ENCODE peak calls at places on chromosomes 7 and 10, in five cellular contexts. One of them, this sample, is unnamed. For H3K4me1 and H3K9me3, the result is how much of the 10 kb centered on the place peaks cover.

GRCh38 chr10:6299234-6299633 is 96.5 kb downstream of the PFKFB3 start:
- DNase-seq in CD4-positive, alpha-beta memory T cell: no peak
- DNase-seq in Peyer's patch: peak
- DNase-seq in CD8-positive, alpha-beta T cell: no peak
- DNase-seq in heart right ventricle: no peak
- DNase-seq in this sample: no peak

GRCh38 chr7:100642534-100642907 is 1.2 kb upstream of the TFR2 start:
- DNase-seq in CD4-positive, alpha-beta memory T cell: no peak
- DNase-seq in Peyer's patch: peak
- DNase-seq in CD8-positive, alpha-beta T cell: peak
- DNase-seq in heart right ventricle: no peak
- DNase-seq in this sample: no peak

GRCh38 chr10:22823109-22823508 is 104.7 kb upstream of the ARMC3 start:
- DNase-seq in CD4-positive, alpha-beta memory T cell: no peak
- DNase-seq in Peyer's patch: peak
- DNase-seq in CD8-positive, alpha-beta T cell: no peak
- DNase-seq in heart right ventricle: no peak
- DNase-seq in this sample: no peak

GRCh38 chr10:93512565-93512964 is 16.2 kb downstream of the CEP55 start:
- DNase-seq in CD4-positive, alpha-beta memory T cell: no peak
- DNase-seq in Peyer's patch: no peak
- DNase-seq in CD8-positive, alpha-beta T cell: no peak
- DNase-seq in heart right ventricle: no peak
- DNase-seq in this sample: no peak

GRCh38 chr7:113998934-113999333 is 80.1 kb upstream of the PPP1R3A start:
- DNase-seq in CD4-positive, alpha-beta memory T cell: no peak
- DNase-seq in Peyer's patch: no peak
- DNase-seq in CD8-positive, alpha-beta T cell: no peak
- DNase-seq in heart right ventricle: no peak
- DNase-seq in this sample: no peak

GRCh38 chr7:30519122-30519521 is 14.5 kb upstream of the GGCT start:
- DNase-seq in CD4-positive, alpha-beta memory T cell: no peak
- DNase-seq in Peyer's patch: no peak
- DNase-seq in CD8-positive, alpha-beta T cell: no peak
- DNase-seq in heart right ventricle: no peak
- DNase-seq in this sample: no peak

GRCh38 chr10:132056663-132057062 is 9.1 kb upstream of the JAKMIP3 start:
- DNase-seq in CD4-positive, alpha-beta memory T cell: no peak
- DNase-seq in Peyer's patch: no peak
- DNase-seq in CD8-positive, alpha-beta T cell: no peak
- DNase-seq in heart right ventricle: no peak
- DNase-seq in this sample: no peak

GRCh38 chr7:47758546-47758945 is 176.6 kb upstream of the TNS3 start:
- DNase-seq in CD4-positive, alpha-beta memory T cell: no peak
- DNase-seq in Peyer's patch: no peak
- DNase-seq in CD8-positive, alpha-beta T cell: no peak
- DNase-seq in heart right ventricle: no peak
- DNase-seq in this sample: no peak

GRCh38 chr10:57898231-57898630 is 369.5 kb downstream of the IPMK start:
- DNase-seq in CD4-positive, alpha-beta memory T cell: no peak
- DNase-seq in Peyer's patch: peak
- DNase-seq in CD8-positive, alpha-beta T cell: no peak
- DNase-seq in heart right ventricle: no peak
- DNase-seq in this sample: no peak

GRCh38 chr10:5565671-5566581 is 41.2 kb downstream of the CALML3 start:
- DNase-seq in CD4-positive, alpha-beta memory T cell: no peak
- DNase-seq in Peyer's patch: peak
- DNase-seq in CD8-positive, alpha-beta T cell: no peak
- DNase-seq in heart right ventricle: no peak
- DNase-seq in this sample: no peak

GRCh38 chr10:123027861-123028260 is 19.1 kb downstream of the ACADSB start:
- DNase-seq in CD4-positive, alpha-beta memory T cell: no peak
- DNase-seq in Peyer's patch: no peak
- DNase-seq in CD8-positive, alpha-beta T cell: no peak
- DNase-seq in heart right ventricle: no peak
- DNase-seq in this sample: no peak

GRCh38 chr10:59904431-59905065 is 1.8 kb downstream of the CCDC6 start:
- DNase-seq in CD4-positive, alpha-beta memory T cell: no peak
- DNase-seq in Peyer's patch: no peak
- DNase-seq in CD8-positive, alpha-beta T cell: no peak
- DNase-seq in heart right ventricle: no peak
- DNase-seq in this sample: no peak

GRCh38 chr7:128263420-128263819 is 22.3 kb downstream of the LEP start:
- DNase-seq in CD4-positive, alpha-beta memory T cell: no peak
- DNase-seq in Peyer's patch: no peak
- DNase-seq in CD8-positive, alpha-beta T cell: no peak
- DNase-seq in heart right ventricle: no peak
- DNase-seq in this sample: no peak

GRCh38 chr10:20330246-20330645 is 514.0 kb downstream of the PLXDC2 start:
- DNase-seq in CD4-positive, alpha-beta memory T cell: no peak
- DNase-seq in Peyer's patch: no peak
- DNase-seq in CD8-positive, alpha-beta T cell: no peak
- DNase-seq in heart right ventricle: no peak
- DNase-seq in this sample: no peak

GRCh38 chr10:124744047-124744687 is at the start of gene FAM53B:
- DNase-seq in CD4-positive, alpha-beta memory T cell: peak
- DNase-seq in Peyer's patch: peak
- DNase-seq in CD8-positive, alpha-beta T cell: peak
- DNase-seq in heart right ventricle: peak
- DNase-seq in this sample: peak

DNA sequence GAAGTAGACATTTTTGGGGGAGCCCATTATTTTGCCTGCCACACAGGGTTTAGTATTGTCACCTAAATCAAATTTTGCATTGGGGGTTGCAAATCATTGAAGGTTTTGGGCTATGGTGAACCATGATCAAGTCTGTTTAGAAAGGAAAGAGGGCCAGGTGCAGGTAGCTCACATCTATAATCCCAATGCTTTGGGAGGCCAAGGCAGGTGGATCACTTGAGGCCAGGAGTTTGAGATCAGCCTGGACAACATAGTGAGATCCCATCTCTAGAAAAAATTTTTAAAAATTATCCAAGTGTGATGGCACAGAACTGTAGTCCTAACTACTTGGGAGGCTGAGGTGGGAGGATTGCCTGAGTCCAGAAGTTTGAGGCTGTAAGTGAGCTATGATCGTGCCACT is 31.2 kb downstream of the KAT6B start:
- DNase-seq in CD4-positive, alpha-beta memory T cell: no peak
- DNase-seq in Peyer's patch: no peak
- DNase-seq in CD8-positive, alpha-beta T cell: no peak
- DNase-seq in heart right ventricle: no peak
- DNase-seq in this sample: no peak
- H3K4me3 ChIP-seq in CD4-positive, alpha-beta memory T cell: no peak
- H3K4me3 ChIP-seq in Peyer's patch: no peak
- H3K4me3 ChIP-seq in CD8-positive, alpha-beta T cell: no peak
- H3K4me3 ChIP-seq in heart right ventricle: no peak
- H3K4me3 ChIP-seq in this sample: no peak

GRCh38 chr10:77533156-77533886 is 104.3 kb downstream of the KCNMA1 start:
- DNase-seq in CD4-positive, alpha-beta memory T cell: no peak
- DNase-seq in Peyer's patch: no peak
- DNase-seq in CD8-positive, alpha-beta T cell: no peak
- DNase-seq in heart right ventricle: no peak
- DNase-seq in this sample: no peak
- H3K4me1 ChIP-seq in CD4-positive, alpha-beta memory T cell: under half
- H3K4me1 ChIP-seq in Peyer's patch: under half
- H3K4me1 ChIP-seq in CD8-positive, alpha-beta T cell: under half
- H3K4me1 ChIP-seq in heart right ventricle: under half
- H3K4me1 ChIP-seq in this sample: under half

GRCh38 chr7:14071045-14071444 is 81.6 kb upstream of the ETV1 start:
- DNase-seq in CD4-positive, alpha-beta memory T cell: no peak
- DNase-seq in Peyer's patch: no peak
- DNase-seq in CD8-positive, alpha-beta T cell: no peak
- DNase-seq in heart right ventricle: no peak
- DNase-seq in this sample: no peak

GRCh38 chr7:14069961-14070360 is 80.5 kb upstream of the ETV1 start:
- DNase-seq in CD4-positive, alpha-beta memory T cell: no peak
- DNase-seq in Peyer's patch: no peak
- DNase-seq in CD8-positive, alpha-beta T cell: no peak
- DNase-seq in heart right ventricle: no peak
- DNase-seq in this sample: no peak

GRCh38 chr7:14073988-14074387 is 84.5 kb upstream of the ETV1 start:
- DNase-seq in CD4-positive, alpha-beta memory T cell: no peak
- DNase-seq in Peyer's patch: no peak
- DNase-seq in CD8-positive, alpha-beta T cell: no peak
- DNase-seq in heart right ventricle: no peak
- DNase-seq in this sample: no peak

GRCh38 chr7:14073543-14073942 is 84.1 kb upstream of the ETV1 start:
- DNase-seq in CD4-positive, alpha-beta memory T cell: no peak
- DNase-seq in Peyer's patch: no peak
- DNase-seq in CD8-positive, alpha-beta T cell: no peak
- DNase-seq in heart right ventricle: peak
- DNase-seq in this sample: no peak
- H3K9me3 ChIP-seq in CD4-positive, alpha-beta memory T cell: under half
- H3K9me3 ChIP-seq in Peyer's patch: under half
- H3K9me3 ChIP-seq in CD8-positive, alpha-beta T cell: under half
- H3K9me3 ChIP-seq in heart right ventricle: under half
- H3K9me3 ChIP-seq in this sample: under half

GRCh38 chr7:27160147-27160545 is 3.7 kb upstream of the HOXA7 start:
- DNase-seq in CD4-positive, alpha-beta memory T cell: no peak
- DNase-seq in Peyer's patch: peak
- DNase-seq in CD8-positive, alpha-beta T cell: no peak
- DNase-seq in heart right ventricle: no peak
- DNase-seq in this sample: no peak
- H3K4me3 ChIP-seq in CD4-positive, alpha-beta memory T cell: peak
- H3K4me3 ChIP-seq in Peyer's patch: peak
- H3K4me3 ChIP-seq in CD8-positive, alpha-beta T cell: peak
- H3K4me3 ChIP-seq in heart right ventricle: peak
- H3K4me3 ChIP-seq in this sample: no peak

DNA sequence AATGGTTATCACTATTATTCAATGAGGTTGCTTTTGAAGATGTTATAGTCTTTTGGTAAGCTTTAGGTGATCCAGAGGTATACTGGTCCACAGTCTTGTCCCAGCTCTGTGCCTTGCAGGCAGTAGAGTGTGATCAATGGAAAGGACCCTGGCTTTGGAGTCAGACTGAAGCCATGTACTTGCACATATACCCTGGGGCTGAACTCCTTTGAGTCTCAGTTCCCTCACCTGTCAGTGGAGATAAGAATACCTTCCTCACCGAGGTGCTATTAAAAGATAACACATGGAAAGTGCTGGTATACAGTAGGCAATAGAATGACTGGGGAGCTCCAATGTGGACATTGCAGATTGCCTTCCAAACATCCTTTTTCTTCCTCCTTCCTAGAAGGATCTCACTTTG is 16.0 kb upstream of the PDLIM1 start:
- DNase-seq in CD4-positive, alpha-beta memory T cell: no peak
- DNase-seq in Peyer's patch: peak
- DNase-seq in CD8-positive, alpha-beta T cell: no peak
- DNase-seq in heart right ventricle: no peak
- DNase-seq in this sample: no peak
- H3K4me1 ChIP-seq in CD4-positive, alpha-beta memory T cell: under half
- H3K4me1 ChIP-seq in Peyer's patch: under half
- H3K4me1 ChIP-seq in CD8-positive, alpha-beta T cell: under half
- H3K4me1 ChIP-seq in heart right ventricle: under half
- H3K4me1 ChIP-seq in this sample: under half

DNA sequence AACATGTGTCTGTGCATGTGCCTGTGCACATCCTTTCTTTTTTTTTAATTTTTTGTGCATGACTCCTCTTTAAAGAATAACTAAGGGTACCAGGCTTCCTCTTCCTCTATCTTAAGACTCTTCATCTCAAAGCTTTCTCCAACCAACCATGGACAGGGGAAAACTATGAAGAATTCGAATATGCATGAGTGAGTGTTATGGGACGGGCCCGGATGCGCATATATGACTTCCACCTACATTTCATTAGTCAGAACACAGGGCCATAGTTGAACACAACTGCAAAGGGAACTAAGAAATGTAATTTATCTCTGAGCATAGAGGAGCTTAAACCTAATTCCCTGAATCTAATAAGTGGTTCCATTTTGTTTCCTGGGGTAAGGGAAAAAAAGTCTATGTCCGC is 270.3 kb upstream of the SORCS1 start:
- DNase-seq in CD4-positive, alpha-beta memory T cell: no peak
- DNase-seq in Peyer's patch: no peak
- DNase-seq in CD8-positive, alpha-beta T cell: no peak
- DNase-seq in heart right ventricle: no peak
- DNase-seq in this sample: no peak
- H3K9me3 ChIP-seq in CD4-positive, alpha-beta memory T cell: under half
- H3K9me3 ChIP-seq in Peyer's patch: under half
- H3K9me3 ChIP-seq in CD8-positive, alpha-beta T cell: under half
- H3K9me3 ChIP-seq in heart right ventricle: under half
- H3K9me3 ChIP-seq in this sample: under half

GRCh38 chr10:110501142-110501937 is 3.6 kb downstream of the DUSP5 start:
- DNase-seq in CD4-positive, alpha-beta memory T cell: peak
- DNase-seq in Peyer's patch: peak
- DNase-seq in CD8-positive, alpha-beta T cell: peak
- DNase-seq in heart right ventricle: peak
- DNase-seq in this sample: no peak
- H3K4me3 ChIP-seq in CD4-positive, alpha-beta memory T cell: peak
- H3K4me3 ChIP-seq in Peyer's patch: peak
- H3K4me3 ChIP-seq in CD8-positive, alpha-beta T cell: no peak
- H3K4me3 ChIP-seq in heart right ventricle: peak
- H3K4me3 ChIP-seq in this sample: peak

GRCh38 chr7:142790565-142790964 is 19.8 kb downstream of the PRSS2 start:
- DNase-seq in CD4-positive, alpha-beta memory T cell: no peak
- DNase-seq in Peyer's patch: no peak
- DNase-seq in CD8-positive, alpha-beta T cell: no peak
- DNase-seq in heart right ventricle: no peak
- DNase-seq in this sample: no peak
- H3K4me1 ChIP-seq in CD4-positive, alpha-beta memory T cell: under half
- H3K4me1 ChIP-seq in Peyer's patch: under half
- H3K4me1 ChIP-seq in CD8-positive, alpha-beta T cell: under half
- H3K4me1 ChIP-seq in heart right ventricle: under half
- H3K4me1 ChIP-seq in this sample: half or more

This sample was measured in CD4-positive, CD25-positive, alpha-beta regulatory T cell.